ENCODE peak calls at places on chromosome 19, in eight cellular contexts. O, K, L, Q, D, T, Y and I are unnamed samples.
A peak's percentile ranks its signal among the peaks of the same experiment; 100 is the strongest.

GRCh38 chr19:43768273-43769050 is 12.3 kb downstream of the KCNN4 start:
- DNase-seq in O (peak; percentile 48), K (no peak), L (no peak), Q (peak; percentile 82), D (peak; percentile 71), T (no peak), Y (no peak), I (no peak)

GRCh38 chr19:2385053-2385721 is 25.1 kb downstream of the TMPRSS9 start:
- DNase-seq in O (no peak), K (no peak), L (no peak), Q (peak; percentile 30), D (peak; percentile 51), T (no peak), Y (peak; percentile 84), I (no peak)

GRCh38 chr19:43534811-43535761 is 2.1 kb downstream of the ZNF575 start:
- DNase-seq in O (peak; percentile 68), K (no peak), L (peak; percentile 80), Q (peak; percentile 32), D (peak; percentile 64), T (no peak), Y (peak; percentile 59), I (peak; percentile 60)

GRCh38 chr19:2167896-2168618 is 4.3 kb downstream of the DOT1L start:
- DNase-seq in O (peak; percentile 40), K (no peak), L (no peak), Q (peak; percentile 92), D (peak; percentile 63), T (peak; percentile 87), Y (peak; percentile 50), I (no peak)

GRCh38 chr19:42613666-42614065 is 18.9 kb upstream of the CEACAM8 start:
- DNase-seq in O (no peak), K (no peak), L (no peak), Q (no peak), D (no peak), T (no peak), Y (no peak), I (no peak)

GRCh38 chr19:41218615-41219507 is at the start of gene AXL:
- DNase-seq in O (peak; percentile 39), K (peak; percentile 92), L (peak; percentile 84), Q (peak; percentile 53), D (peak; percentile 64), T (no peak), Y (peak; percentile 90), I (peak; percentile 82)

GRCh38 chr19:46224773-46225172 is 4.8 kb upstream of the IGFL1 start:
- DNase-seq in O (no peak), K (no peak), L (no peak), Q (no peak), D (no peak), T (no peak), Y (no peak), I (no peak)

GRCh38 chr19:51546650-51547396 is 15.4 kb upstream of the SIGLEC6 start:
- DNase-seq in O (no peak), K (no peak), L (no peak), Q (no peak), D (no peak), T (no peak), Y (no peak), I (no peak)

GRCh38 chr19:2663920-2664571 is 38.4 kb downstream of the GNG7 start:
- DNase-seq in O (peak; percentile 47), K (no peak), L (no peak), Q (no peak), D (peak; percentile 80), T (no peak), Y (no peak), I (no peak)

GRCh38 chr19:35357867-35358573 is at the start of gene FFAR3:
- DNase-seq in O (peak; percentile 75), K (peak; percentile 8), L (no peak), Q (peak; percentile 56), D (no peak), T (no peak), Y (no peak), I (peak; percentile 17)

GRCh38 chr19:37692956-37693660 is 26.5 kb downstream of the ZNF607 start:
- DNase-seq in O (no peak), K (no peak), L (no peak), Q (no peak), D (no peak), T (no peak), Y (no peak), I (no peak)

GRCh38 chr19:11662278-11662677 is 65.0 kb downstream of the ZNF627 start:
- DNase-seq in O (no peak), K (no peak), L (no peak), Q (no peak), D (no peak), T (no peak), Y (no peak), I (no peak)

GRCh38 chr19:13633109-13633508 is 126.8 kb upstream of the CACNA1A start:
- DNase-seq in O (peak; percentile 56), K (no peak), L (no peak), Q (no peak), D (peak; percentile 85), T (no peak), Y (no peak), I (no peak)

GRCh38 chr19:10260141-10260584 is 8.1 kb downstream of the MRPL4 start:
- DNase-seq in O (peak; percentile 44), K (no peak), L (no peak), Q (peak; percentile 94), D (no peak), T (no peak), Y (no peak), I (no peak)

GRCh38 chr19:916645-917322 is 349 bp upstream of the KISS1R start:
- DNase-seq in O (no peak), K (no peak), L (no peak), Q (no peak), D (no peak), T (no peak), Y (no peak), I (no peak)
- TF ChIP-seq EP300 in O (no peak), K (no peak), L (no peak), Q (no peak), D (no peak), T (no peak), Y (no peak), I (no peak)

GRCh38 chr19:48633148-48634035 is 3.8 kb downstream of the DBP start:
- DNase-seq in O (no peak), K (no peak), L (peak; percentile 68), Q (peak; percentile 26), D (peak; percentile 70), T (no peak), Y (no peak), I (no peak)

GRCh38 chr19:48634036-48634342 is 3.2 kb downstream of the DBP start:
- DNase-seq in O (no peak), K (no peak), L (no peak), Q (no peak), D (no peak), T (no peak), Y (no peak), I (no peak)

GRCh38 chr19:48631254-48631653 is 5.9 kb downstream of the DBP start:
- DNase-seq in O (no peak), K (no peak), L (peak; percentile 39), Q (no peak), D (no peak), T (no peak), Y (no peak), I (no peak)

GRCh38 chr19:48634424-48635262 is 2.5 kb downstream of the DBP start:
- DNase-seq in O (peak; percentile 99), K (peak; percentile 99), L (peak; percentile 98), Q (peak; percentile 99), D (peak; percentile 98), T (peak; percentile 79), Y (peak; percentile 99), I (peak; percentile 98)

DNA sequence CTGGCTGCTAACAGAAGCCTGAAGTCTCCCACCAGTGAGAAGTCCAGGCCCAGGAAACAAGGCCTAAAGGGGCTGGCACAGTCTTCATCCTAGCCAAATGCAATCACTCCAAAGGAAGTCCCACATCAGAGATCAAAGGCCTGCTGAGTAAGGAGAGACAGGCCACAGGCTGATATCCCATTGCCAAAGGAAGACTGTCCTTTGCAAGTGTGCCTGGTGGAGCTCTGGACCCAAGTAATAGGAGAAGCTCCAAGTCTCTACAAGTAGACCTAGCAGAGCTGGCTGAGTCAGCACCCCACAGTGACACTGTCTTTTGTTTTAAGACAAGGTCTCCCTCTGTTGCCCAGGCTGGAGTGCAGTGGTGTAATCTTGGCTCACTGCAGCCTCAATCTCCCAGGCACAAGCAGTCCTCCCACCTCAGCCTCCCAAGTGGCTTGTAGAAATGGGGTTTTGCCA is 4.5 kb downstream of the DBP start:
- DNase-seq in O (no peak), K (no peak), L (no peak), Q (peak; percentile 31), D (no peak), T (no peak), Y (no peak), I (no peak)
- TF ChIP-seq EP300 in O (no peak), K (no peak), L (no peak), Q (no peak), D (no peak), T (no peak), Y (no peak), I (no peak)

GRCh38 chr19:38831142-38831605 is 420 bp downstream of the ECH1 start:
- DNase-seq in O (peak; percentile 88), K (peak; percentile 84), L (peak; percentile 60), Q (peak; percentile 92), D (peak; percentile 84), T (no peak), Y (peak; percentile 78), I (no peak)

GRCh38 chr19:38834104-38834490 is 2.5 kb upstream of the ECH1 start:
- DNase-seq in O (no peak), K (no peak), L (no peak), Q (no peak), D (no peak), T (no peak), Y (no peak), I (no peak)

GRCh38 chr19:38826856-38827551 is 4.6 kb downstream of the ECH1 start:
- DNase-seq in O (no peak), K (no peak), L (no peak), Q (no peak), D (no peak), T (no peak), Y (no peak), I (no peak)

GRCh38 chr19:38834590-38834989 is 3.0 kb upstream of the ECH1 start:
- DNase-seq in O (no peak), K (no peak), L (peak; percentile 8), Q (no peak), D (no peak), T (no peak), Y (no peak), I (no peak)

DNA sequence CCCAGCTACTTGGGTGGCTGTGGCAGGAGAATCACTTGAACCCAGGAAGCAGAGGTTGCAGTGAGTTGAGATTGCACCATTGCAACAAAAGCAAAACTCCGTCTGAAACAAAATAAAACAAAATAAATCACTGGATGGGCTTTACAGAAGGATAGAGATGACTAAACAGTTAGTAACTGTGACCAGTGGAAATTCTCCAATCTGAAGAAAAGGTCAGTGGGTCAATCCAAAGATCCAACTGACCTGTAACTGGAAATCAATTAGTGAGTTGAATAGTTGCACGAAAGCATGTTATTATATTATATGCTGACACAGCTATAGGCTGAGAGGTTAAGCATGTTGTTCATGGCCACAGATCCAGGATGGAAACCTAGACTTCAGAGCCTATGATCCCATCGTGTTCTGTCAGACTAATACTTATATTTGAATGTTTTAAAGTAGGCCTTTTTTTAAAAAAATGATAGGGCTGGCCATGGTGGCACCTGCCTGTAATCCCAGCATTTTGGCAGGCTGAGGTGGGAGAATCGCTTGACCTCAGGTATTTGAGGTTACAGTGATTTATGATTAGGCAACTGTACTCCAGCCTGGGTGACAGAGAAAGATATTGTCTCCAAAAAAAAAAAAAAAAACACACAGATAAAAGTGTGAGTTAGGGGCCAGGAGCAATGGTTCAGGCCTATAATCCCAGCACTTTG is 1.4 kb downstream of the ECH1 start:
- DNase-seq in O (no peak), K (no peak), L (no peak), Q (no peak), D (no peak), T (no peak), Y (no peak), I (no peak)
- TF ChIP-seq EP300 in O (no peak), K (no peak), L (no peak), Q (no peak), D (no peak), T (no peak), Y (no peak), I (no peak)

GRCh38 chr19:33673996-33674395 is 52.2 kb downstream of the CHST8 start:
- DNase-seq in O (peak; percentile 20), K (no peak), L (no peak), Q (no peak), D (no peak), T (no peak), Y (no peak), I (no peak)
- TF ChIP-seq EP300 in O (no peak), K (no peak), L (no peak), Q (no peak), D (no peak), T (no peak), Y (no peak), I (no peak)